ENCODE peak calls at places on chromosomes 3 and 15, in six cellular contexts. D, Y, C, M, U and K are unnamed samples.

GRCh38 chr3:127426444-127427168 is 138.8 kb upstream of the PRR20G start:
- DNase-seq in D (no peak), Y (no peak), C (no peak), M (no peak), U (no peak), K (no peak)

GRCh38 chr3:143480306-143480852 is 360.8 kb downstream of the CHST2 start:
- DNase-seq in D (no peak), Y (no peak), C (no peak), M (no peak), U (no peak), K (no peak)

GRCh38 chr15:35696767-35697231 is 150.8 kb upstream of the DPH6 start:
- DNase-seq in D (no peak), Y (no peak), C (no peak), M (no peak), U (no peak), K (peak)

GRCh38 chr15:41774873-41775417 is 661 bp downstream of the MAPKBP1 start:
- DNase-seq in D (peak), Y (no peak), C (no peak), M (peak), U (no peak), K (no peak)

GRCh38 chr15:80010131-80010673 is 39.2 kb upstream of the BCL2A1 start:
- DNase-seq in D (no peak), Y (no peak), C (no peak), M (no peak), U (no peak), K (no peak)

GRCh38 chr3:177062052-177062732 is 135.1 kb downstream of the TBL1XR1 start:
- DNase-seq in D (no peak), Y (no peak), C (no peak), M (no peak), U (no peak), K (no peak)

GRCh38 chr3:18679226-18679625 is 254.1 kb upstream of the SATB1 start:
- DNase-seq in D (no peak), Y (no peak), C (peak), M (peak), U (no peak), K (no peak)

GRCh38 chr3:63351159-63352007 is 73.3 kb downstream of the SYNPR start:
- DNase-seq in D (no peak), Y (no peak), C (peak), M (peak), U (no peak), K (no peak)

GRCh38 chr3:58414538-58415197 is 19.0 kb downstream of the PDHB start:
- DNase-seq in D (no peak), Y (peak), C (peak), M (peak), U (no peak), K (no peak)

GRCh38 chr15:35376701-35377100 is 169.3 kb downstream of the DPH6 start:
- DNase-seq in D (no peak), Y (no peak), C (no peak), M (no peak), U (no peak), K (no peak)

GRCh38 chr15:48802867-48803266 is 8.0 kb downstream of the CEP152 start:
- DNase-seq in D (no peak), Y (no peak), C (no peak), M (peak), U (no peak), K (no peak)

GRCh38 chr15:39180494-39180930 is 400.4 kb upstream of the THBS1 start:
- DNase-seq in D (no peak), Y (no peak), C (no peak), M (no peak), U (no peak), K (no peak)

GRCh38 chr3:46162975-46163550 is 45.0 kb downstream of the CCR1 start:
- DNase-seq in D (no peak), Y (no peak), C (no peak), M (no peak), U (no peak), K (no peak)

GRCh38 chr15:90071220-90071807 is 31.0 kb downstream of the IDH2 start:
- DNase-seq in D (peak), Y (no peak), C (peak), M (peak), U (no peak), K (peak)

GRCh38 chr15:90174140-90174891 is 26.8 kb upstream of the SEMA4B start:
- DNase-seq in D (no peak), Y (peak), C (no peak), M (no peak), U (no peak), K (no peak)

GRCh38 chr3:122183893-122184590 is 574 bp downstream of the CASR start:
- DNase-seq in D (no peak), Y (no peak), C (no peak), M (no peak), U (no peak), K (no peak)

GRCh38 chr15:65263313-65263712 is 23.4 kb downstream of the PARP16 start:
- DNase-seq in D (no peak), Y (peak), C (no peak), M (no peak), U (no peak), K (no peak)

GRCh38 chr15:95503640-95504225 is 826.8 kb upstream of the NR2F2 start:
- DNase-seq in D (no peak), Y (no peak), C (no peak), M (peak), U (no peak), K (no peak)

GRCh38 chr15:50162988-50163718 is 18.8 kb upstream of the SLC27A2 start:
- DNase-seq in D (no peak), Y (no peak), C (no peak), M (no peak), U (no peak), K (no peak)

GRCh38 chr3:104359546-104359945 is 1007.2 kb upstream of the ALCAM start:
- DNase-seq in D (no peak), Y (no peak), C (no peak), M (no peak), U (no peak), K (no peak)

GRCh38 chr15:79474252-79474651 is 42.1 kb downstream of the MINAR1 start:
- DNase-seq in D (no peak), Y (no peak), C (no peak), M (no peak), U (no peak), K (no peak)

GRCh38 chr3:142281474-142281873 is 56.1 kb upstream of the GK5 start:
- DNase-seq in D (no peak), Y (no peak), C (no peak), M (no peak), U (no peak), K (no peak)

GRCh38 chr3:49966233-49966942 is 26.4 kb downstream of the RBM6 start:
- DNase-seq in D (no peak), Y (no peak), C (no peak), M (no peak), U (no peak), K (no peak)

GRCh38 chr15:86311568-86312280 is 232.1 kb downstream of the AGBL1 start:
- DNase-seq in D (no peak), Y (no peak), C (no peak), M (peak), U (no peak), K (no peak)

GRCh38 chr15:33071451-33071850 is 123.1 kb downstream of the FMN1 start:
- DNase-seq in D (no peak), Y (no peak), C (no peak), M (no peak), U (no peak), K (no peak)

GRCh38 chr3:41116851-41117250 is 82.5 kb upstream of the CTNNB1 start:
- DNase-seq in D (no peak), Y (no peak), C (no peak), M (no peak), U (no peak), K (no peak)

GRCh38 chr3:174907027-174907426 is 47.9 kb downstream of the NAALADL2 start:
- DNase-seq in D (no peak), Y (no peak), C (no peak), M (no peak), U (no peak), K (no peak)

GRCh38 chr15:52784799-52785671 is 5.1 kb downstream of the ONECUT1 start:
- DNase-seq in D (no peak), Y (no peak), C (no peak), M (no peak), U (no peak), K (no peak)

GRCh38 chr3:100537646-100538338 is 45.4 kb downstream of the TMEM45A start:
- DNase-seq in D (no peak), Y (no peak), C (no peak), M (no peak), U (no peak), K (no peak)

GRCh38 chr3:150771600-150771999 is 8.6 kb upstream of the SIAH2 start:
- DNase-seq in D (no peak), Y (no peak), C (no peak), M (no peak), U (no peak), K (peak)

GRCh38 chr3:55252921-55253320 is 234.2 kb downstream of the WNT5A start:
- DNase-seq in D (no peak), Y (no peak), C (no peak), M (no peak), U (no peak), K (no peak)

GRCh38 chr15:70569718-70570231 is 193.6 kb downstream of the UACA start:
- DNase-seq in D (no peak), Y (no peak), C (no peak), M (no peak), U (no peak), K (no peak)

GRCh38 chr3:108125550-108126071 is 34.8 kb upstream of the CD47 start:
- DNase-seq in D (peak), Y (no peak), C (peak), M (peak), U (peak), K (no peak)

GRCh38 chr3:150174179-150174578 is 203.5 kb upstream of the PFN2 start:
- DNase-seq in D (no peak), Y (no peak), C (no peak), M (peak), U (no peak), K (no peak)

GRCh38 chr15:91966181-91966552 is 112.7 kb downstream of the SLCO3A1 start:
- DNase-seq in D (no peak), Y (no peak), C (no peak), M (no peak), U (no peak), K (no peak)

GRCh38 chr3:61569856-61570255 is 8.5 kb downstream of the PTPRG start:
- DNase-seq in D (no peak), Y (no peak), C (no peak), M (no peak), U (no peak), K (no peak)

GRCh38 chr15:64216722-64217428 is 54.1 kb upstream of the PPIB start:
- DNase-seq in D (no peak), Y (no peak), C (no peak), M (no peak), U (no peak), K (no peak)

GRCh38 chr15:91469627-91470567 is 369.8 kb downstream of the SV2B start:
- DNase-seq in D (peak), Y (no peak), C (peak), M (peak), U (no peak), K (no peak)

GRCh38 chr15:96851613-96852012 is 521.1 kb downstream of the NR2F2 start:
- DNase-seq in D (no peak), Y (no peak), C (no peak), M (no peak), U (no peak), K (no peak)

GRCh38 chr3:47228088-47228487 is 54.5 kb downstream of the KIF9 start:
- DNase-seq in D (no peak), Y (no peak), C (no peak), M (no peak), U (no peak), K (no peak)